ENCODE peak calls at places on chromosomes 5 and 9, in six cellular contexts. J is astrocyte, T is neural progenitor cell, Z is kidney, S is endodermal cell, V is IMR-90. G is an unnamed sample.

GRCh38 chr9:137311971-137312851 is 10.1 kb upstream of the NRARP start:
- DNase-seq in J (no peak), T (no peak), Z (peak), S (peak), V (no peak), G (no peak)

GRCh38 chr5:139908749-139909148 is 113.1 kb downstream of the PSD2 start:
- DNase-seq in J (no peak), T (no peak), Z (no peak), S (peak), V (no peak), G (peak)

GRCh38 chr5:113034182-113034773 is 57.7 kb downstream of the DCP2 start:
- DNase-seq in J (peak), T (peak), Z (no peak), S (peak), V (peak), G (peak)

GRCh38 chr9:95058795-95059386 is 258.6 kb downstream of the FANCC start:
- DNase-seq in J (peak), T (no peak), Z (no peak), S (no peak), V (peak), G (peak)

GRCh38 chr5:138626333-138626944 is 51.2 kb upstream of the HSPA9 start:
- DNase-seq in J (no peak), T (no peak), Z (no peak), S (no peak), V (peak), G (no peak)

GRCh38 chr5:82560546-82560945 is 282.4 kb upstream of the RPS23 start:
- DNase-seq in J (no peak), T (no peak), Z (no peak), S (no peak), V (no peak), G (peak)

GRCh38 chr9:23215688-23216087 is 610.4 kb downstream of the ELAVL2 start:
- DNase-seq in J (no peak), T (no peak), Z (no peak), S (no peak), V (no peak), G (no peak)

GRCh38 chr5:137320056-137321045 is 178.8 kb downstream of the SPOCK1 start:
- DNase-seq in J (peak), T (peak), Z (no peak), S (peak), V (peak), G (peak)

GRCh38 chr9:128747233-128747632 is 23.3 kb upstream of the ZDHHC12 start:
- DNase-seq in J (no peak), T (no peak), Z (no peak), S (no peak), V (no peak), G (no peak)

GRCh38 chr9:134947265-134947955 is 29.7 kb upstream of the FCN1 start:
- DNase-seq in J (no peak), T (no peak), Z (no peak), S (no peak), V (no peak), G (no peak)

GRCh38 chr9:115671911-115672310 is 481.7 kb upstream of the PAPPA start:
- DNase-seq in J (no peak), T (no peak), Z (no peak), S (no peak), V (no peak), G (no peak)

GRCh38 chr9:128927731-128928411 is 7.1 kb downstream of the PHYHD1 start:
- DNase-seq in J (peak), T (peak), Z (no peak), S (peak), V (peak), G (peak)

GRCh38 chr5:100777680-100778281 is 125.3 kb downstream of the ST8SIA4 start:
- DNase-seq in J (peak), T (no peak), Z (no peak), S (no peak), V (peak), G (peak)

GRCh38 chr9:96129698-96130097 is 172.3 kb downstream of the HSD17B3 start:
- DNase-seq in J (no peak), T (peak), Z (no peak), S (peak), V (no peak), G (no peak)

GRCh38 chr5:167835146-167835545 is 456.3 kb upstream of the WWC1 start:
- DNase-seq in J (no peak), T (peak), Z (no peak), S (peak), V (no peak), G (peak)

GRCh38 chr5:7745882-7746735 is 104.8 kb downstream of the CFAP90 start:
- DNase-seq in J (peak), T (peak), Z (no peak), S (peak), V (peak), G (peak)

GRCh38 chr5:62938927-62939326 is 360.3 kb downstream of the LRRC70 start:
- DNase-seq in J (no peak), T (no peak), Z (no peak), S (peak), V (no peak), G (no peak)

GRCh38 chr5:116759860-116760644 is 185.4 kb upstream of the SEMA6A start:
- DNase-seq in J (peak), T (peak), Z (no peak), S (peak), V (no peak), G (no peak)

GRCh38 chr5:116750626-116751188 is 176.1 kb upstream of the SEMA6A start:
- DNase-seq in J (no peak), T (no peak), Z (no peak), S (no peak), V (no peak), G (no peak)

GRCh38 chr5:116751684-116752083 is 177.1 kb upstream of the SEMA6A start:
- DNase-seq in J (no peak), T (peak), Z (no peak), S (no peak), V (no peak), G (no peak)

GRCh38 chr5:116756531-116756930 is 181.9 kb upstream of the SEMA6A start:
- DNase-seq in J (no peak), T (no peak), Z (no peak), S (no peak), V (no peak), G (no peak)

DNA sequence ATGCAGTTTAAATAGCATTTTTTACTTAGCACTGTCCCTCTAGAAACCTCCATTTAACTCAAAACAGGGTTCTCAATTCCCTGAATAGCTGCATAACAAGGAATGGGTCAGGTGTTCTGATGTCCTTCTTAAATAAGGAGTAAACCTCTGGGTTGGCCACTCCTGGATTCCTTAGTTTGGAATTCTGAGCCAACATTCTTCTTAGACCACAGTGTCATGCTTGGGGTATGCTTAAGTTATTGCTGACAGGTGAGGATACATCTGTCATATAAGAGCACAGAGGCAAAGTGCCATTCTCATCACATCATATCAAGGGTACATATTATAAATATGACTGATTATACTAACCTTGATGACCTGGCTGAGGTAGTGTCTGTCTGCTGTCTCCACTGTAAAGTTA is 179.9 kb upstream of the SEMA6A start:
- DNase-seq in J (no peak), T (no peak), Z (no peak), S (no peak), V (no peak), G (no peak)
- H3K9ac ChIP-seq in J (no peak), T (no peak), Z (no peak), S (no peak), V (no peak), G (no peak)

GRCh38 chr5:94355817-94356216 is 262.6 kb downstream of the KIAA0825 start:
- DNase-seq in J (no peak), T (no peak), Z (no peak), S (no peak), V (no peak), G (no peak)
- H3K9ac ChIP-seq in J (no peak), T (no peak), Z (no peak), S (no peak), V (no peak), G (no peak)

DNA sequence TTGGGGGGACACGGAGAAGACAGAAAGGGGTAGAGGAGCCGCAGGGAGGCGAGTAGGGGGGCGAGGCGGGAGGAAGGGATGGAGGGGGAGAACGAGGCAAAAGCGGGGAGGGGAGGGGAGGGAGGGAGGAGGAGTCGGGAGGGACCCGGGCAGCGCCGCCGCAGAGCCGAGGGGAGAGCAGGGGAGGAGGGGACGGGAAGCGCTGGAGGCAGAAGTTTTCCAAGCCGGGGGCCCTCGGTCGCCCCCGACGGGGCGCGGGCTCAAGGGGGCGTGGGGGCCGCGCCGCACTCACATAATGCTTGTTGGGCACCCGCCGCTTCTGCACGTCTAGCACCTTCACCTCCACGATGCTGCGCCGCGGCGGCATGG is 355 bp downstream of the SH3PXD2B start:
- DNase-seq in J (no peak), T (peak), Z (peak), S (peak), V (no peak), G (peak)
- H3K9ac ChIP-seq in J (peak), T (peak), Z (no peak), S (peak), V (peak), G (peak)

DNA sequence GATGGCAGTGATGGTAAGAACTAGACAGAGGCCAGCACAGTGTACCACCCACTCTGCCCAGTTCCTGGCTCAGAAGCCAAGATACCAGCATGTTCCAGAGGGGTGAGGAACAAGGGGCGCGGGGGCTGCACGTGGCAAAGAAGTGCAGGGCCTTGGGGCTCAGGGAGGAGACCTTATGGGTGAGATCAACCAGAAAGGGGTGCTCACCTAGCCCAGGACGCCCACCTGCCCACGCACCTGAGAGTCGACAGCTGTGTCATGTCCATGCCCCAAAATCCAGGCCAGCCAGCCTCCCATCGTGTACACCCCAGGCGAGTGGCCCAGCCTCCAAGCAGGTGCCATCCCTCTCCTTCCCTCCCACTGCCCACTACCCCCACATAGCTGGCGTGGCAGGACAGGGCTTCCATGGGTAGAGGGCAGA is 34.9 kb downstream of the BICD2 start:
- DNase-seq in J (no peak), T (no peak), Z (no peak), S (peak), V (no peak), G (no peak)
- H3K9ac ChIP-seq in J (no peak), T (no peak), Z (no peak), S (no peak), V (no peak), G (no peak)

G was measured in adipocyte.